ENCODE peak calls at places on chromosomes 4 and X, in nine cellular contexts. S is activated CD8-positive, alpha-beta memory T cell treated with anti-CD3 and anti-CD28 coated beads, Interleukin-2, amount 10 ng/mL, durations not matched to agents 7 days and 5 days; Z is A549; E is naive thymus-derived CD4-positive, alpha-beta T cell; C is IMR-90; V is activated naive CD4-positive, alpha-beta T cell treated with anti-CD3 and anti-CD28 coated beads, Interleukin-2, amount 50 U/mL, for 72 hours; R is activated CD4-positive, alpha-beta T cell treated with anti-CD3 and anti-CD28 coated beads for 36 hours; J is body of pancreas; B is PC-3. I is an unnamed sample.

GRCh38 chrX:2714551-2714950 is 23.5 kb downstream of the CD99 start:
- ATAC-seq in E (no peak), B (no peak), S (peak; percentile 14), Z (no peak), V (no peak), J (no peak), R (no peak), C (no peak), I (no peak)

GRCh38 chrX:123742440-123742839 is 9.6 kb upstream of the THOC2 start:
- ATAC-seq in V (no peak), C (no peak), R (no peak), E (no peak), J (no peak), Z (no peak), B (no peak), S (no peak), I (no peak)

GRCh38 chr4:25446611-25447010 is 69.5 kb downstream of the ANAPC4 start:
- ATAC-seq in R (no peak), C (no peak), S (no peak), B (no peak), Z (no peak), J (no peak), V (no peak), E (no peak), I (no peak)

GRCh38 chrX:41616255-41616654 is 72.5 kb upstream of the GPR34 start:
- ATAC-seq in R (no peak), E (no peak), J (no peak), Z (no peak), B (no peak), C (no peak), S (no peak), V (no peak), I (no peak)

GRCh38 chrX:8647176-8647575 is 84.8 kb downstream of the ANOS1 start:
- ATAC-seq in S (no peak), E (no peak), C (no peak), Z (no peak), B (no peak), J (no peak), V (no peak), R (no peak), I (no peak)

GRCh38 chr4:3201718-3202702 is 46.9 kb upstream of the MSANTD1 start:
- ATAC-seq in C (peak; percentile 47), V (peak; percentile 87), R (peak; percentile 92), J (no peak), E (peak; percentile 96), S (peak; percentile 93), B (peak; percentile 29), Z (no peak), I (peak; percentile 86)

GRCh38 chr4:149113804-149114430 is 671.7 kb upstream of the NR3C2 start:
- ATAC-seq in R (no peak), Z (no peak), J (no peak), C (peak; percentile 91), E (no peak), V (no peak), S (no peak), B (peak; percentile 95), I (no peak)

GRCh38 chr4:68489338-68489737 is 42.1 kb downstream of the TMPRSS11E start:
- ATAC-seq in C (no peak), R (no peak), Z (no peak), V (no peak), B (no peak), E (no peak), J (no peak), S (no peak), I (no peak)

GRCh38 chr4:57424231-57424897 is 314.2 kb upstream of the IGFBP7 start:
- ATAC-seq in B (peak; percentile 53), V (no peak), S (no peak), C (no peak), J (peak; percentile 81), R (no peak), E (no peak), Z (peak; percentile 84), I (no peak)

GRCh38 chr4:10534820-10535219 is 77.6 kb upstream of the ZNF518B start:
- ATAC-seq in B (no peak), S (no peak), V (no peak), Z (no peak), C (no peak), R (no peak), E (no peak), J (no peak), I (no peak)

GRCh38 chrX:151973851-151974335 is 583 bp downstream of the GABRE start:
- ATAC-seq in B (no peak), V (no peak), S (no peak), E (no peak), R (no peak), J (peak; percentile 41), Z (peak; percentile 40), C (no peak), I (no peak)

GRCh38 chr4:17494258-17494657 is 17.6 kb downstream of the QDPR start:
- ATAC-seq in B (peak; percentile 73), V (peak; percentile 52), C (peak; percentile 65), Z (peak; percentile 84), S (no peak), J (no peak), E (peak; percentile 38), R (peak; percentile 87), I (peak; percentile 26)

GRCh38 chr4:114040319-114041116 is 61.1 kb upstream of the ARSJ start:
- ATAC-seq in Z (no peak), E (no peak), J (no peak), C (peak; percentile 72), B (no peak), R (peak; percentile 26), S (peak; percentile 60), V (peak; percentile 57), I (peak; percentile 72)

GRCh38 chrX:23548164-23548563 is 119.1 kb upstream of the PRDX4 start:
- ATAC-seq in R (no peak), B (peak; percentile 81), S (no peak), Z (no peak), J (no peak), V (no peak), E (no peak), C (no peak), I (no peak)

GRCh38 chrX:39731735-39732134 is 366.0 kb downstream of the BCOR start:
- ATAC-seq in Z (no peak), E (no peak), B (no peak), J (no peak), C (no peak), V (no peak), S (no peak), R (no peak), I (no peak)

GRCh38 chr4:176230827-176231226 is 35.4 kb upstream of the SPATA4 start:
- ATAC-seq in S (no peak), R (no peak), B (no peak), J (no peak), V (no peak), C (no peak), E (no peak), Z (no peak), I (no peak)

GRCh38 chr4:94516067-94516466 is 64.3 kb downstream of the PDLIM5 start:
- ATAC-seq in E (no peak), R (peak; percentile 60), J (no peak), V (no peak), Z (peak; percentile 64), C (peak; percentile 89), B (peak; percentile 89), S (no peak), I (peak; percentile 21)

GRCh38 chrX:20432746-20433374 is 166.2 kb upstream of the RPS6KA3 start:
- ATAC-seq in V (no peak), S (no peak), E (peak; percentile 36), C (no peak), Z (no peak), B (no peak), J (no peak), R (no peak), I (peak; percentile 39)

GRCh38 chr4:86950835-86951525 is 16.2 kb downstream of the AFF1 start:
- ATAC-seq in C (no peak), V (no peak), J (no peak), B (no peak), Z (no peak), E (no peak), S (no peak), R (no peak), I (no peak)

GRCh38 chrX:140733766-140734342 is 24.3 kb downstream of the LINC00632 start:
- ATAC-seq in V (no peak), E (peak; percentile 44), S (no peak), J (peak; percentile 55), C (peak; percentile 98), R (peak; percentile 33), B (peak; percentile 91), Z (peak; percentile 88), I (no peak)

GRCh38 chrX:103533428-103534216 is 14.3 kb upstream of the RAB40A start:
- ATAC-seq in J (peak; percentile 77), R (peak; percentile 64), S (peak; percentile 33), E (peak; percentile 72), C (peak; percentile 67), V (peak; percentile 56), B (peak; percentile 86), Z (peak; percentile 79), I (peak; percentile 62)

GRCh38 chrX:108573136-108573535 is 133.5 kb downstream of the COL4A5 start:
- ATAC-seq in S (no peak), B (no peak), C (no peak), J (no peak), Z (no peak), V (no peak), R (no peak), E (no peak), I (no peak)

GRCh38 chrX:138996268-138996667 is 284.8 kb upstream of the FGF13 start:
- ATAC-seq in R (no peak), S (no peak), V (no peak), C (no peak), B (no peak), Z (no peak), J (no peak), E (no peak), I (no peak)

GRCh38 chr4:67573193-67573592 is 14.7 kb downstream of the STAP1 start:
- ATAC-seq in C (no peak), R (peak; percentile 79), V (peak; percentile 78), B (no peak), S (peak; percentile 42), J (no peak), Z (no peak), E (peak; percentile 21), I (peak; percentile 60)

GRCh38 chr4:19134685-19135084 is 1113.1 kb upstream of the LCORL start:
- ATAC-seq in E (no peak), C (no peak), Z (no peak), B (no peak), J (no peak), S (no peak), V (no peak), R (no peak), I (no peak)

GRCh38 chrX:42975906-42976305 is 197.9 kb upstream of the PPP1R2C start:
- ATAC-seq in R (no peak), V (no peak), C (no peak), B (no peak), S (no peak), E (no peak), J (no peak), Z (no peak), I (no peak)

GRCh38 chr4:10054571-10055041 is 33.3 kb upstream of the SLC2A9 start:
- ATAC-seq in R (no peak), S (no peak), E (no peak), Z (no peak), C (no peak), V (no peak), J (no peak), B (no peak), I (no peak)

GRCh38 chrX:108219949-108220601 is 128.5 kb downstream of the ATG4A start:
- ATAC-seq in R (no peak), S (no peak), J (no peak), V (no peak), Z (no peak), B (peak; percentile 43), C (no peak), E (no peak), I (no peak)

GRCh38 chr4:77201857-77202256 is 44.9 kb downstream of the CCNG2 start:
- ATAC-seq in S (no peak), V (peak; percentile 65), R (peak; percentile 59), E (no peak), C (no peak), J (no peak), B (peak; percentile 80), Z (no peak), I (peak; percentile 48)

GRCh38 chr4:2064276-2064991 is 5.3 kb downstream of the NAT8L start:
- ATAC-seq in V (no peak), B (peak; percentile 92), J (no peak), C (no peak), Z (no peak), S (no peak), R (no peak), E (no peak), I (no peak)

GRCh38 chr4:139460565-139460964 is 6.6 kb downstream of the RAB33B start:
- ATAC-seq in E (no peak), S (no peak), C (no peak), Z (no peak), J (no peak), B (no peak), V (no peak), R (no peak), I (no peak)

I was measured in activated T-helper 17 cell treated with anti-CD3 and anti-CD28 coated beads, Interleukin-2, amount 50 U/mL, for 72 hours.